ENCODE peak calls at places on chromosomes 4 and X, in five cellular contexts. Y is smooth muscle cell of the brain vasculature, F is A549, T is AG04449, W is HEK293T. K is an unnamed sample.

GRCh38 chr4:48777739-48778138 is 2.3 kb downstream of the FRYL start:
- DNase-seq in Y (no peak), F (no peak), T (no peak), W (no peak), K (no peak)

GRCh38 chr4:139484861-139485311 is 31.0 kb downstream of the RAB33B start:
- DNase-seq in Y (no peak), F (no peak), T (no peak), W (no peak), K (no peak)

GRCh38 chrX:93404121-93404520 is 269.3 kb downstream of the NAP1L3 start:
- DNase-seq in Y (no peak), F (no peak), T (no peak), W (no peak), K (no peak)

GRCh38 chrX:3219667-3220066 is 126.8 kb downstream of the MXRA5 start:
- DNase-seq in Y (no peak), F (no peak), T (no peak), W (no peak), K (no peak)

GRCh38 chr4:147610666-147611065 is 6.5 kb upstream of the TMEM184C start:
- DNase-seq in Y (no peak), F (no peak), T (no peak), W (no peak), K (no peak)

GRCh38 chr4:100017627-100018310 is 67.7 kb upstream of the H2AZ1 start:
- DNase-seq in Y (no peak), F (no peak), T (no peak), W (no peak), K (peak)

GRCh38 chrX:10904220-10904619 is 206.9 kb upstream of the HCCS start:
- DNase-seq in Y (no peak), F (no peak), T (peak), W (no peak), K (no peak)

GRCh38 chrX:105553118-105553517 is 269.2 kb upstream of the NRK start:
- DNase-seq in Y (no peak), F (no peak), T (no peak), W (no peak), K (no peak)

GRCh38 chr4:23135792-23136645 is 443.3 kb downstream of the GBA3 start:
- DNase-seq in Y (no peak), F (peak), T (no peak), W (peak), K (peak)

GRCh38 chr4:92522371-92522770 is 218.6 kb downstream of the GRID2 start:
- DNase-seq in Y (no peak), F (no peak), T (no peak), W (no peak), K (no peak)

GRCh38 chr4:86613734-86614133 is 19.6 kb downstream of the PTPN13 start:
- DNase-seq in Y (no peak), F (no peak), T (no peak), W (no peak), K (peak)

K was measured in renal cortical epithelial cell.